ENCODE peak calls at places on chromosomes 11 and 22, in six cellular contexts. T is IMR-90, K is mesenchymal stem cell, V is H1, J is mesendoderm, B is trophoblast cell. D is an unnamed sample.

GRCh38 chr11:93568726-93569125 is 25.5 kb upstream of the SMCO4 start:
- DNase-seq in K (no peak), T (no peak), J (no peak), V (no peak), B (no peak), D (no peak)

GRCh38 chr11:70650075-70650909 is 252.0 kb downstream of the CTTN start:
- DNase-seq in K (peak), V (no peak), B (peak), T (peak), J (peak), D (peak)

GRCh38 chr11:6682936-6683861 is at the start of gene MRPL17:
- DNase-seq in V (peak), K (peak), T (peak), J (peak), B (peak), D (peak)

GRCh38 chr11:65573391-65574146 is 1.2 kb downstream of the FAM89B start:
- DNase-seq in V (no peak), K (no peak), T (no peak), B (no peak), J (no peak), D (no peak)

GRCh38 chr11:64060861-64061444 is 25.2 kb downstream of the FLRT1 start:
- DNase-seq in K (peak), T (no peak), V (no peak), J (peak), B (peak), D (peak)

GRCh38 chr22:20418211-20418788 is 19.3 kb downstream of the SCARF2 start:
- DNase-seq in K (peak), T (peak), J (peak), B (peak), V (no peak), D (peak)

GRCh38 chr22:26045051-26045450 is 124.2 kb upstream of the SEZ6L start:
- DNase-seq in J (no peak), T (no peak), B (peak), K (no peak), V (no peak), D (no peak)

GRCh38 chr22:27630754-27631153 is 170.8 kb downstream of the MN1 start:
- DNase-seq in T (no peak), V (peak), B (no peak), J (peak), K (no peak), D (no peak)

GRCh38 chr11:56783448-56784041 is 35.0 kb upstream of the OR9G4 start:
- DNase-seq in V (no peak), K (peak), T (peak), J (peak), B (peak), D (peak)

GRCh38 chr11:12089473-12089872 is 20.9 kb upstream of the MICAL2 start:
- DNase-seq in K (peak), J (no peak), B (no peak), T (peak), V (no peak), D (no peak)

GRCh38 chr11:65069217-65069616 is 10.9 kb upstream of the NAALADL1 start:
- DNase-seq in B (no peak), T (peak), K (peak), J (no peak), V (no peak), D (no peak)

GRCh38 chr11:114496915-114497314 is 57.6 kb downstream of the REXO2 start:
- DNase-seq in K (no peak), J (no peak), T (no peak), B (no peak), V (no peak), D (no peak)

GRCh38 chr22:47188337-47189055 is 426.0 kb downstream of the TBC1D22A start:
- DNase-seq in K (no peak), J (no peak), B (no peak), V (no peak), T (no peak), D (no peak)

GRCh38 chr22:36589856-36590255 is 60.9 kb upstream of the EIF3D start:
- DNase-seq in T (no peak), B (no peak), J (no peak), K (no peak), V (no peak), D (no peak)

GRCh38 chr22:32535531-32536190 is 61.0 kb downstream of the FBXO7 start:
- DNase-seq in V (no peak), B (no peak), T (no peak), J (no peak), K (no peak), D (no peak)

GRCh38 chr11:720017-720641 is 14.1 kb downstream of the EPS8L2 start:
- DNase-seq in B (no peak), T (no peak), K (no peak), J (no peak), V (no peak), D (no peak)
- H3K4me3 ChIP-seq in B (no peak), T (no peak), K (no peak), J (no peak), V (peak), D (no peak)

GRCh38 chr22:41445171-41446056 is 1.2 kb downstream of the TOB2 start:
- DNase-seq in B (peak), V (no peak), K (peak), J (peak), T (no peak), D (peak)

GRCh38 chr22:41446057-41446501 is 522 bp downstream of the TOB2 start:
- DNase-seq in K (peak), V (no peak), T (no peak), J (no peak), B (no peak), D (peak)

GRCh38 chr22:41448189-41448808 is 1.7 kb upstream of the TOB2 start:
- DNase-seq in T (peak), B (peak), V (peak), K (peak), J (peak), D (peak)

GRCh38 chr22:41447435-41448188 is 1.0 kb upstream of the TOB2 start:
- DNase-seq in K (peak), J (peak), B (peak), T (peak), V (no peak), D (peak)

GRCh38 chr22:41446639-41447434 is at the start of gene TOB2:
- DNase-seq in T (peak), B (peak), V (peak), J (peak), K (peak), D (peak)
- H2BK120ac ChIP-seq in T (peak), B (peak), V (peak), J (peak), K (peak), D (peak)

DNA sequence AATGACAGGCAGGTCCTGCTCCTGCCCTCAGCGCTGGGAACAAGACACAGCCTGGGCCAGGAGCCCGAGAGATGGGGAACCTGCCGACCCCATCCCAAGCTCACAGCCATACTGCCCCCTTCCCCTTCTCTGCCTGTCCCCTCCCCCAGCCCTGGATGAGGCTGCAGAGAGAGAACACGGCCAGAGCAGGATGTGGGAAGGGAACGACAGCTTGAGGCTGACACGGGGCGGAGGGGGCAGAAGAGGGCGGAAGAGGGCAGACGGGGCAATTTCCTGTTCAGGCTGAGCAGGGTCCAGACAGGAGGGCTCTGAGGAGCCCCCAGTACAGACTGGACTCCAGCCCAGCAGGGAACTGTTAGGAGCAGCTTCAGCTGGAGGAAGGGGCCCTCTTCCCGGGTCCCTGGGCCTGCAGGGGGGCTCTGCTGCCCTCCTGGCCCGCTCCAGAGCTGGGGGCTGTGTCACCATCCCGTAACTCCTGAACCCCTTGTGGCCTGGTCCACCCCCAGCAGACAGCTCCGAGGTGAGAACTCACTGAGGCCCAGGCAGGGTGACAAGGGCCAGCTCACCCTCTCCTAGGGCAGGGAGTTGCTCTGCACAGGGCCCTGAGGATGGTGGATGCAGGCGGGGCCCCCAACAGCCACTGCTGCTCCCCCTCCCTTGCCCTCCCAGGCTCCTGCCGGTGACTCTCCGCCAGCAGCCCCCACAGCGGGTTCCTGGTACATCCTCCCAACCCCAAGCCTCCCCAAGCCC is 5.7 kb downstream of the CTSD start:
- DNase-seq in B (no peak), V (no peak), J (no peak), K (no peak), T (no peak), D (no peak)
- H3K4me3 ChIP-seq in B (no peak), V (no peak), J (no peak), K (no peak), T (no peak), D (no peak)

DNA sequence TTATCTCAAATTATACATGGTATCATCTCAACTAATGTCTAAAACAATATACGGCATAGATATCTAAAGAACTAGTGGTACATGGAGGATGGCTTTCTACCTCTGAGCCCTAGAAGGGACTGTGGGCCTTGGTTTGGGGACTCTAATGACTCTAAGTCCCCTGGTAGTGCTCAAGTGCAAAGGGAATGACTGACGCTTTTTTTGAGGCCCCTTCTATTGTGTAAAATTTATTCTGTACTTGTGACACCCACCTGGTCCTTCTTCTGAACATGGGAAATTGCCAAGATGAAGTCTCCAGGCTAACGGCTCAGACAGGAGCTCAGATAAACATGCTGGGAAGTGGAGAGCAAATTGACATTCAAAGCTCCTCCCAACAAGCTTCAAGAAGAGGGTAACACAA is 53.4 kb upstream of the IGLL5 start:
- DNase-seq in K (no peak), J (no peak), B (no peak), T (no peak), V (no peak), D (no peak)
- H2BK120ac ChIP-seq in K (no peak), J (no peak), B (no peak), T (no peak), V (no peak), D (no peak)

GRCh38 chr11:120587299-120587698 is 75.8 kb downstream of the GRIK4 start:
- DNase-seq in T (no peak), B (no peak), V (no peak), K (no peak), J (no peak), D (no peak)
- H3K4me3 ChIP-seq in T (no peak), B (no peak), V (no peak), K (no peak), J (no peak), D (no peak)

GRCh38 chr11:20865161-20865560 is 195.8 kb downstream of the NELL1 start:
- DNase-seq in V (no peak), J (no peak), B (no peak), T (no peak), K (no peak), D (no peak)
- H2BK120ac ChIP-seq in V (no peak), J (no peak), B (no peak), T (no peak), K (no peak), D (no peak)

GRCh38 chr22:42871146-42872050 is 14.3 kb upstream of the ARFGAP3 start:
- DNase-seq in K (no peak), J (no peak), B (no peak), V (no peak), T (no peak), D (no peak)

GRCh38 chr22:42872821-42873220 is 15.7 kb upstream of the ARFGAP3 start:
- DNase-seq in V (no peak), K (no peak), J (no peak), B (no peak), T (no peak), D (no peak)

GRCh38 chr22:42876041-42876440 is 19.0 kb upstream of the ARFGAP3 start:
- DNase-seq in J (no peak), K (no peak), V (no peak), T (no peak), B (no peak), D (no peak)

GRCh38 chr22:42874010-42874409 is 16.9 kb upstream of the ARFGAP3 start:
- DNase-seq in J (no peak), K (no peak), V (no peak), B (no peak), T (no peak), D (no peak)

GRCh38 chr22:42873361-42873760 is 16.3 kb upstream of the ARFGAP3 start:
- DNase-seq in T (no peak), J (no peak), V (no peak), B (no peak), K (no peak), D (no peak)
- H3K4me3 ChIP-seq in T (no peak), J (no peak), V (no peak), B (no peak), K (no peak), D (no peak)

D was measured in neuronal stem cell.